ENCODE peak calls at places on chromosomes 2 and 18, in six cellular contexts. C is mucosa of descending colon; H is stimulated activated CD4-positive, alpha-beta T cell treated with anti-CD3 and anti-CD28 coated beads, Interleukin-4, amount 100 ng/mL, for 1 hour; K is GM19239; Z is NAMALWA; X is progenitor cell of endocrine pancreas. F is an unnamed sample.

GRCh38 chr2:217105733-217106649 is 246.1 kb upstream of the TNP1 start:
- DNase-seq in Z (no peak), K (no peak), X (no peak), H (no peak), C (no peak), F (no peak)

GRCh38 chr2:152542995-152543481 is 174.2 kb downstream of the PRPF40A start:
- DNase-seq in Z (no peak), H (no peak), C (no peak), X (no peak), K (no peak), F (no peak)

GRCh38 chr2:239438968-239439367 is 38.1 kb upstream of the HDAC4 start:
- DNase-seq in H (no peak), Z (no peak), X (no peak), C (no peak), K (no peak), F (no peak)

GRCh38 chr18:24627644-24628315 is 167.3 kb downstream of the HRH4 start:
- DNase-seq in K (no peak), Z (no peak), X (no peak), H (no peak), C (no peak), F (no peak)

GRCh38 chr2:237283136-237283928 is 130.6 kb downstream of the COL6A3 start:
- DNase-seq in Z (no peak), H (no peak), K (no peak), C (no peak), X (no peak), F (no peak)

GRCh38 chr2:27016801-27017325 is 15.9 kb upstream of the TMEM214 start:
- DNase-seq in Z (peak; percentile 74), H (peak; percentile 48), K (peak; percentile 41), C (peak; percentile 83), X (peak; percentile 43), F (no peak)

GRCh38 chr2:215601990-215602721 is 166.3 kb upstream of the FN1 start:
- DNase-seq in K (no peak), Z (no peak), C (no peak), X (no peak), H (no peak), F (no peak)

GRCh38 chr2:205461678-205462665 is 220.3 kb upstream of the NRP2 start:
- DNase-seq in C (no peak), K (no peak), Z (no peak), X (no peak), H (no peak), F (no peak)

GRCh38 chr2:235005603-235006259 is 53.9 kb downstream of the SH3BP4 start:
- DNase-seq in Z (no peak), C (peak; percentile 67), K (no peak), X (peak; percentile 25), H (no peak), F (no peak)

GRCh38 chr2:218858138-218858445 is 1.5 kb upstream of the WNT6 start:
- DNase-seq in K (no peak), X (no peak), H (no peak), C (no peak), Z (no peak), F (no peak)

GRCh38 chr2:27752551-27753237 is 18.8 kb upstream of the MRPL33 start:
- DNase-seq in K (no peak), C (peak; percentile 28), H (no peak), Z (no peak), X (peak; percentile 44), F (peak; percentile 34)

GRCh38 chr2:120715356-120715755 is 20.3 kb upstream of the GLI2 start:
- DNase-seq in X (no peak), K (no peak), Z (no peak), C (no peak), H (no peak), F (no peak)

GRCh38 chr2:234795272-234795920 is 156.4 kb upstream of the SH3BP4 start:
- DNase-seq in H (no peak), C (no peak), Z (no peak), K (no peak), X (no peak), F (no peak)

GRCh38 chr18:37937287-37937686 is 371.7 kb upstream of the CELF4 start:
- DNase-seq in H (no peak), Z (no peak), C (no peak), X (no peak), K (no peak), F (no peak)

GRCh38 chr2:197201874-197202273 is 108.7 kb downstream of the ANKRD44 start:
- DNase-seq in K (no peak), H (no peak), Z (no peak), X (no peak), C (no peak), F (no peak)

GRCh38 chr18:31034541-31034940 is 8.0 kb downstream of the DSC3 start:
- DNase-seq in H (no peak), K (no peak), X (no peak), Z (no peak), C (no peak), F (no peak)

GRCh38 chr2:168060956-168061750 is 186.2 kb downstream of the STK39 start:
- DNase-seq in X (no peak), K (no peak), H (no peak), Z (no peak), C (no peak), F (no peak)

GRCh38 chr2:78351208-78351607 is 674.3 kb upstream of the REG3G start:
- DNase-seq in C (no peak), Z (peak; percentile 35), X (no peak), H (no peak), K (no peak), F (no peak)

GRCh38 chr2:157501026-157501425 is 57.1 kb upstream of the CYTIP start:
- DNase-seq in X (no peak), K (no peak), H (no peak), Z (peak; percentile 31), C (no peak), F (no peak)